ENCODE peak calls at places on chromosomes 5 and 9, in nine cellular contexts. C is choroid plexus epithelial cell; H is stimulated activated CD4-positive, alpha-beta T cell treated with anti-CD3 and anti-CD28 coated beads, Interleukin-2, amount 100 ng/mL, for 24 hours; Z is T-helper 2 cell; L is activated CD4-positive, alpha-beta T cell treated with anti-CD3 and anti-CD28 coated beads, Interleukin-2, amount 50 U/mL, for 4 hours; F is NCI-H1092 treated with DMSO at 0.1 percent for 48 hours; P is stimulated activated CD8-positive, alpha-beta memory T cell treated with anti-CD3 and anti-CD28 coated beads, Interleukin-15, amount 100 ng/mL, for 24 hours; W is fibroblast of the conjunctiva; S is transverse colon. V is an unnamed sample.

GRCh38 chr5:9063615-9064245 is 482.1 kb downstream of the SEMA5A start:
- DNase-seq in C (no peak), H (no peak), Z (no peak), L (no peak), F (no peak), P (no peak), W (no peak), S (no peak), V (no peak)

GRCh38 chr5:127615916-127616315 is 33.0 kb upstream of the CTXN3 start:
- DNase-seq in C (peak), H (no peak), Z (no peak), L (no peak), F (no peak), P (no peak), W (peak), S (no peak), V (no peak)

GRCh38 chr9:16125637-16126036 is 572.8 kb downstream of the CCDC171 start:
- DNase-seq in C (peak), H (no peak), Z (no peak), L (no peak), F (no peak), P (no peak), W (no peak), S (no peak), V (no peak)

GRCh38 chr9:100428871-100429654 is 2.1 kb downstream of the MSANTD3 start:
- DNase-seq in C (peak), H (no peak), Z (no peak), L (no peak), F (no peak), P (no peak), W (peak), S (no peak), V (no peak)

GRCh38 chr5:1702318-1702717 is 97.3 kb downstream of the MRPL36 start:
- DNase-seq in C (no peak), H (no peak), Z (no peak), L (no peak), F (no peak), P (no peak), W (no peak), S (no peak), V (no peak)

GRCh38 chr9:61673247-61673646 is 483.4 kb downstream of the SPATA31A7 start:
- DNase-seq in C (no peak), H (no peak), Z (no peak), L (no peak), F (no peak), P (no peak), W (no peak), S (no peak), V (no peak)

GRCh38 chr9:127278372-127278771 is 13.8 kb downstream of the GARNL3 start:
- DNase-seq in C (no peak), H (no peak), Z (no peak), L (no peak), F (no peak), P (no peak), W (no peak), S (no peak), V (no peak)

GRCh38 chr5:127562252-127562651 is 44.8 kb downstream of the PRRC1 start:
- DNase-seq in C (peak), H (no peak), Z (no peak), L (no peak), F (peak), P (no peak), W (no peak), S (no peak), V (no peak)

GRCh38 chr5:39192449-39193160 is 26.8 kb downstream of the FYB1 start:
- DNase-seq in C (no peak), H (no peak), Z (no peak), L (no peak), F (no peak), P (no peak), W (no peak), S (no peak), V (no peak)

GRCh38 chr9:35914307-35914807 is 5.1 kb downstream of the SPAAR start:
- DNase-seq in C (peak), H (no peak), Z (no peak), L (no peak), F (no peak), P (no peak), W (no peak), S (peak), V (no peak)

GRCh38 chr5:57887851-57888621 is 405.4 kb upstream of the ACTBL2 start:
- DNase-seq in C (peak), H (no peak), Z (no peak), L (no peak), F (peak), P (no peak), W (peak), S (peak), V (no peak)

GRCh38 chr5:134877159-134877558 is 3.0 kb downstream of the TXNDC15 start:
- DNase-seq in C (no peak), H (no peak), Z (no peak), L (no peak), F (no peak), P (no peak), W (no peak), S (no peak), V (no peak)